ENCODE peak calls at places on chromosome 11, in four cellular contexts. One of them, this sample, is unnamed. For H3K4me1, the result is how much of the 10 kb centered on the place peaks cover.

GRCh38 chr11:55936300-55936699 is at the start of gene OR5I1:
- DNase-seq in ovary: no peak
- DNase-seq in A549: no peak
- DNase-seq in Karpas-422: no peak
- DNase-seq in this sample: no peak

GRCh38 chr11:86201371-86201770 is 43.2 kb upstream of the EED start:
- DNase-seq in ovary: no peak
- DNase-seq in A549: no peak
- DNase-seq in Karpas-422: no peak
- DNase-seq in this sample: no peak

GRCh38 chr11:44595964-44596381 is 30.5 kb downstream of the CD82 start:
- DNase-seq in ovary: peak
- DNase-seq in A549: no peak
- DNase-seq in Karpas-422: no peak
- DNase-seq in this sample: no peak

GRCh38 chr11:68090706-68091105 is 30.5 kb downstream of the CHKA start:
- DNase-seq in ovary: no peak
- DNase-seq in A549: no peak
- DNase-seq in Karpas-422: no peak
- DNase-seq in this sample: no peak

GRCh38 chr11:88405853-88406252 is 68.3 kb upstream of the CTSC start:
- DNase-seq in ovary: no peak
- DNase-seq in A549: no peak
- DNase-seq in Karpas-422: no peak
- DNase-seq in this sample: no peak

GRCh38 chr11:130737866-130738431 is 178.3 kb downstream of the SNX19 start:
- DNase-seq in ovary: peak
- DNase-seq in A549: no peak
- DNase-seq in Karpas-422: no peak
- DNase-seq in this sample: no peak

GRCh38 chr11:11491589-11491988 is 130.2 kb downstream of the GALNT18 start:
- DNase-seq in ovary: no peak
- DNase-seq in A549: no peak
- DNase-seq in Karpas-422: no peak
- DNase-seq in this sample: no peak

GRCh38 chr11:62340269-62340901 is 3.1 kb downstream of the ASRGL1 start:
- DNase-seq in ovary: peak
- DNase-seq in A549: peak
- DNase-seq in Karpas-422: peak
- DNase-seq in this sample: peak

GRCh38 chr11:126347751-126348628 is 7.5 kb upstream of the ST3GAL4 start:
- DNase-seq in ovary: peak
- DNase-seq in A549: no peak
- DNase-seq in Karpas-422: no peak
- DNase-seq in this sample: no peak

GRCh38 chr11:22707119-22707899 is 40.9 kb downstream of the GAS2 start:
- DNase-seq in ovary: no peak
- DNase-seq in A549: no peak
- DNase-seq in Karpas-422: no peak
- DNase-seq in this sample: no peak

DNA sequence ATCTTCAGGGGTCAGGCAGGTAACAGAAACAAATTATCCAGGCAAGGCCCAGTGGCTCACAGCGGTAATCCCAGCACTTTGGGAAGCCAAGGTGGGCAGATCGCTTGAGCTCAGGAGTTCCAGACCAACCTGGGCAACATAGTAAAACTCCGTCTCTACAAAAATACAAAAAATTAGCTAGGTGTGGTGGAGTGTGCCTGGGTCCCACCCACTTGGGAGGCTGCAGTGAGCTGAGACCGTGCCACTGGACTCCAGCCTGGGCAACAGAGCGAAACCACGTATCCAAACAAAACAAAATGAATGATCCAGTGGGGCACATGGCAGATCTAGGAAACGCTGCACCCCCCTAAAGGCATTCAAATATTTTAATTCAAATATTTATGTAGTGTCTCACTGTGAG is 9.9 kb downstream of the NUMA1 start:
- DNase-seq in ovary: no peak
- DNase-seq in A549: no peak
- DNase-seq in Karpas-422: no peak
- DNase-seq in this sample: no peak
- H3K4me1 ChIP-seq in ovary: under half
- H3K4me1 ChIP-seq in A549: half or more
- H3K4me1 ChIP-seq in Karpas-422: under half
- H3K4me1 ChIP-seq in this sample: under half

GRCh38 chr11:45855308-45855707 is 8.0 kb downstream of the CRY2 start:
- DNase-seq in ovary: no peak
- DNase-seq in A549: no peak
- DNase-seq in Karpas-422: no peak
- DNase-seq in this sample: no peak
- H3K27ac ChIP-seq in ovary: no peak
- H3K27ac ChIP-seq in A549: no peak
- H3K27ac ChIP-seq in Karpas-422: no peak
- H3K27ac ChIP-seq in this sample: no peak

DNA sequence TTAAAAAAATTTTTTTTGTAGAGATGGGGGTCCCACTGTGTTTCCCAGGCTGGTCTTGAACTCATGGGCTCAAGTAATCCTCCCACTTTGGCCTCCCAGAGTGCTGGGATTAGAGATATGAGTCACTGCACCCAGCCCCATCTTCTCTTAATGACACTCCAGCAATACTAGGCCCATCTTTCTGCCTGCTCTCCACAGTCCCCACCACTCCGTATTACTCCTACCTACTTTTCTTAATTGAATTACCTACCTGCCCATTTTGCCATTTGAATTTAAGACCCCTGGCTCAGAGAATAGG is 2.0 kb upstream of the STIM1 start:
- DNase-seq in ovary: no peak
- DNase-seq in A549: no peak
- DNase-seq in Karpas-422: no peak
- DNase-seq in this sample: no peak
- H3K4me3 ChIP-seq in ovary: no peak
- H3K4me3 ChIP-seq in A549: no peak
- H3K4me3 ChIP-seq in Karpas-422: no peak
- H3K4me3 ChIP-seq in this sample: no peak

GRCh38 chr11:33063326-33063775 is 24.0 kb downstream of the TCP11L1 start:
- DNase-seq in ovary: no peak
- DNase-seq in A549: no peak
- DNase-seq in Karpas-422: no peak
- DNase-seq in this sample: no peak
- H3K4me1 ChIP-seq in ovary: under half
- H3K4me1 ChIP-seq in A549: half or more
- H3K4me1 ChIP-seq in Karpas-422: half or more
- H3K4me1 ChIP-seq in this sample: under half

GRCh38 chr11:7546324-7546791 is 32.6 kb downstream of the PPFIBP2 start:
- DNase-seq in ovary: no peak
- DNase-seq in A549: no peak
- DNase-seq in Karpas-422: no peak
- DNase-seq in this sample: no peak
- H3K27ac ChIP-seq in ovary: no peak
- H3K27ac ChIP-seq in A549: no peak
- H3K27ac ChIP-seq in Karpas-422: no peak
- H3K27ac ChIP-seq in this sample: no peak

This sample was measured in Panc1.